ENCODE peak calls at places on chromosomes 12 and 14, in five cellular contexts. B is mesenchymal stem cell, C is NCI-H2081 treated with DMSO at 0.1 percent for 48 hours, T is GM04503, J is HEK293T. X is an unnamed sample.

GRCh38 chr14:50533314-50533705 is 941 bp upstream of the MAP4K5 start:
- DNase-seq in B (peak), C (no peak), T (no peak), J (no peak), X (no peak)

GRCh38 chr12:11707535-11707934 is 58.1 kb downstream of the ETV6 start:
- DNase-seq in B (peak), C (no peak), T (no peak), J (no peak), X (no peak)

GRCh38 chr14:23538785-23539184 is 12.8 kb downstream of the ZFHX2 start:
- DNase-seq in B (no peak), C (no peak), T (no peak), J (no peak), X (no peak)

GRCh38 chr14:61076531-61076930 is 95.5 kb downstream of the SLC38A6 start:
- DNase-seq in B (no peak), C (no peak), T (peak), J (no peak), X (no peak)

GRCh38 chr12:24360057-24360456 is 410.6 kb upstream of the SOX5 start:
- DNase-seq in B (peak), C (no peak), T (no peak), J (no peak), X (no peak)

GRCh38 chr14:100539766-100540140 is 47.5 kb downstream of the BEGAIN start:
- DNase-seq in B (no peak), C (no peak), T (no peak), J (no peak), X (no peak)

GRCh38 chr12:69101505-69101904 is 137.9 kb upstream of the CPSF6 start:
- DNase-seq in B (no peak), C (no peak), T (peak), J (no peak), X (peak)

GRCh38 chr12:4449862-4450222 is 4.2 kb upstream of the FGF6 start:
- DNase-seq in B (no peak), C (no peak), T (no peak), J (no peak), X (no peak)

GRCh38 chr14:95649230-95649629 is 37.0 kb upstream of the TCL1B start:
- DNase-seq in B (no peak), C (no peak), T (no peak), J (no peak), X (no peak)

GRCh38 chr14:92527724-92528123 is 14.1 kb downstream of the RIN3 start:
- DNase-seq in B (peak), C (no peak), T (no peak), J (no peak), X (no peak)

GRCh38 chr12:64665506-64665905 is 55.2 kb downstream of the RASSF3 start:
- DNase-seq in B (peak), C (no peak), T (no peak), J (no peak), X (no peak)

GRCh38 chr12:6047249-6048227 is 76.9 kb downstream of the VWF start:
- DNase-seq in B (peak), C (no peak), T (peak), J (no peak), X (no peak)

GRCh38 chr12:11656550-11656949 is 7.1 kb downstream of the ETV6 start:
- DNase-seq in B (no peak), C (no peak), T (no peak), J (no peak), X (no peak)

GRCh38 chr14:90483551-90483950 is 86.7 kb downstream of the CALM1 start:
- DNase-seq in B (no peak), C (no peak), T (no peak), J (no peak), X (no peak)

X was measured in AG09319.